ENCODE peak calls at places on chromosomes 11 and 22, in five cellular contexts. Y, D, L, Q and J are unnamed samples.
A peak's percentile ranks its signal among the peaks of the same experiment; 100 is the strongest.

GRCh38 chr11:36239636-36240035 is 49.6 kb downstream of the COMMD9 start:
- DNase-seq in Y (no peak), L (no peak), D (no peak), Q (no peak), J (no peak)

GRCh38 chr11:2990617-2991476 is 1.3 kb downstream of the NAP1L4 start:
- DNase-seq in D (no peak), Q (no peak), L (peak; percentile 77), Y (no peak), J (peak; percentile 27)

GRCh38 chr22:38129021-38129420 is 18.5 kb upstream of the BAIAP2L2 start:
- DNase-seq in Y (no peak), L (no peak), Q (no peak), D (no peak), J (no peak)

GRCh38 chr11:72012897-72013721 is 14.4 kb downstream of the IL18BP start:
- DNase-seq in Y (no peak), L (no peak), D (no peak), Q (no peak), J (no peak)

GRCh38 chr22:23245045-23245798 is 64.9 kb downstream of the BCR start:
- DNase-seq in D (no peak), Y (no peak), Q (no peak), L (no peak), J (no peak)

GRCh38 chr11:17343907-17344306 is 7.7 kb upstream of the NCR3LG1 start:
- DNase-seq in Q (no peak), Y (no peak), L (no peak), D (no peak), J (no peak)

GRCh38 chr11:111520565-111520964 is 6.0 kb downstream of the HOATZ start:
- DNase-seq in D (no peak), Y (no peak), Q (no peak), L (no peak), J (no peak)

GRCh38 chr11:130652671-130653335 is 204.4 kb downstream of the ADAMTS15 start:
- DNase-seq in Q (no peak), Y (peak; percentile 11), D (no peak), L (no peak), J (no peak)

GRCh38 chr11:114001416-114001815 is 26.5 kb downstream of the HTR3A start:
- DNase-seq in L (no peak), Q (no peak), D (no peak), Y (no peak), J (no peak)

GRCh38 chr11:39630365-39630764 is 1829.1 kb downstream of the LRRC4C start:
- DNase-seq in D (no peak), Y (no peak), Q (no peak), L (no peak), J (no peak)

GRCh38 chr22:18031670-18032454 is 7.5 kb upstream of the MICAL3 start:
- DNase-seq in D (no peak), Y (no peak), L (no peak), Q (no peak), J (no peak)

GRCh38 chr11:35845860-35846259 is 98.0 kb upstream of the LDLRAD3 start:
- DNase-seq in D (no peak), Q (no peak), Y (no peak), L (no peak), J (no peak)

GRCh38 chr11:104556606-104557301 is 341.5 kb downstream of the CASP12 start:
- DNase-seq in Y (no peak), D (no peak), L (no peak), Q (no peak), J (no peak)

GRCh38 chr11:16093889-16094653 is 262.3 kb downstream of the SOX6 start:
- DNase-seq in D (no peak), Y (no peak), L (peak; percentile 37), Q (no peak), J (no peak)

GRCh38 chr11:81870066-81870412 is 863.6 kb downstream of the FAM181B start:
- DNase-seq in D (no peak), Q (no peak), Y (no peak), L (no peak), J (no peak)

GRCh38 chr22:24061124-24061684 is 50.1 kb downstream of the CABIN1 start:
- DNase-seq in Q (no peak), Y (no peak), L (no peak), D (no peak), J (no peak)

GRCh38 chr11:129639300-129639699 is 176.3 kb upstream of the TMEM45B start:
- DNase-seq in L (peak; percentile 3), Q (no peak), D (no peak), Y (no peak), J (no peak)

GRCh38 chr22:43305806-43306205 is 37.4 kb downstream of the SCUBE1 start:
- DNase-seq in L (no peak), Q (no peak), D (no peak), Y (no peak), J (no peak)

GRCh38 chr22:45974498-45974897 is 2.5 kb downstream of the WNT7B start:
- DNase-seq in L (no peak), Q (no peak), Y (no peak), D (no peak), J (no peak)

GRCh38 chr11:116835042-116835772 is 2.2 kb downstream of the APOA1 start:
- DNase-seq in Q (no peak), Y (no peak), D (no peak), L (no peak), J (peak; percentile 14)

GRCh38 chr11:117107701-117108590 is 9.7 kb upstream of the SIK3 start:
- DNase-seq in Q (no peak), Y (no peak), D (no peak), L (no peak), J (no peak)

GRCh38 chr11:132220464-132220863 is 850.0 kb downstream of the NTM start:
- DNase-seq in Q (no peak), D (no peak), L (no peak), Y (no peak), J (no peak)

GRCh38 chr22:31345331-31346254 is 553 bp downstream of the PATZ1 start:
- DNase-seq in L (peak; percentile 70), D (no peak), Q (peak; percentile 39), Y (peak; percentile 91), J (peak; percentile 97)

GRCh38 chr11:32658639-32659406 is 75.2 kb downstream of the EIF3M start:
- DNase-seq in L (no peak), D (no peak), Y (no peak), Q (no peak), J (no peak)

GRCh38 chr11:19789840-19790710 is 77.4 kb downstream of the NAV2 start:
- DNase-seq in Y (no peak), Q (no peak), D (no peak), L (no peak), J (no peak)

GRCh38 chr11:76763573-76764348 is 19.4 kb upstream of the TSKU start:
- DNase-seq in L (no peak), Q (no peak), Y (no peak), D (no peak), J (no peak)

GRCh38 chr11:67098799-67099198 is 20.3 kb upstream of the KDM2A start:
- DNase-seq in Q (no peak), L (no peak), Y (no peak), D (no peak), J (no peak)

GRCh38 chr22:23574877-23575276 is 5.2 kb downstream of the IGLL1 start:
- DNase-seq in D (no peak), L (no peak), Y (no peak), Q (no peak), J (no peak)

GRCh38 chr11:57460756-57461749 is 725 bp downstream of the RTN4RL2 start:
- DNase-seq in L (no peak), Y (peak; percentile 80), D (no peak), Q (no peak), J (no peak)

GRCh38 chr11:11070976-11071375 is 213.1 kb upstream of the ZBED5 start:
- DNase-seq in D (no peak), L (no peak), Y (no peak), Q (no peak), J (no peak)

DNA sequence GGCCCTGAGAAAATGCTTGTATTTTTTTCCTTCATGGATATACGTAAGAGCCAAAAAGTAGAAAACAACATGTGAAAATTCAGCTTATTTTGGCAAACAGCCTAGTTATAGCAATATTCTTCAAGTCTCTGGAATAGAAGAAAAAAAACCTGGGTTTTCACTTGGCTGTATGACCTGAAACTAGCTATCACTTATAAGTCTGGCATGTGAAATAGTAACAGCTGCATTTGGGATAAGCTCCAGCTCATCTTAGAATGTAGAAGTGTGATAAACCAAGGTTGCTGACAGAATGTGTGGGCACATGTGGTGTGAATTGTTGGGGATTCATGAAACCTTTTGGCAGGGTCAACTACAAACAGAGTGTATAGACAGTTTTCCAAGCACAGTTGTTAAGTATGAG is 266.0 kb upstream of the CTSC start:
- DNase-seq in Q (no peak), D (no peak), L (no peak), Y (no peak), J (no peak)
- TF ChIP-seq SUZ12 in Q (no peak), D (no peak), L (no peak), Y (no peak), J (no peak)

GRCh38 chr11:93655581-93656255 is 5.8 kb upstream of the CEP295 start:
- DNase-seq in Q (no peak), D (no peak), Y (no peak), L (no peak), J (no peak)

GRCh38 chr11:93662177-93662575 is 694 bp downstream of the CEP295 start:
- DNase-seq in Q (no peak), Y (no peak), D (no peak), L (no peak), J (no peak)

GRCh38 chr11:93659216-93659615 is 2.3 kb upstream of the CEP295 start:
- DNase-seq in Y (no peak), D (no peak), Q (no peak), L (no peak), J (no peak)

GRCh38 chr11:93663021-93663420 is 1.5 kb downstream of the CEP295 start:
- DNase-seq in L (no peak), D (no peak), Y (no peak), Q (no peak), J (no peak)

GRCh38 chr11:93659841-93660240 is 1.6 kb upstream of the CEP295 start:
- DNase-seq in Q (no peak), Y (no peak), D (no peak), L (no peak), J (no peak)
- TF ChIP-seq SUZ12 in Q (no peak), Y (no peak), D (no peak), L (no peak), J (no peak)

DNA sequence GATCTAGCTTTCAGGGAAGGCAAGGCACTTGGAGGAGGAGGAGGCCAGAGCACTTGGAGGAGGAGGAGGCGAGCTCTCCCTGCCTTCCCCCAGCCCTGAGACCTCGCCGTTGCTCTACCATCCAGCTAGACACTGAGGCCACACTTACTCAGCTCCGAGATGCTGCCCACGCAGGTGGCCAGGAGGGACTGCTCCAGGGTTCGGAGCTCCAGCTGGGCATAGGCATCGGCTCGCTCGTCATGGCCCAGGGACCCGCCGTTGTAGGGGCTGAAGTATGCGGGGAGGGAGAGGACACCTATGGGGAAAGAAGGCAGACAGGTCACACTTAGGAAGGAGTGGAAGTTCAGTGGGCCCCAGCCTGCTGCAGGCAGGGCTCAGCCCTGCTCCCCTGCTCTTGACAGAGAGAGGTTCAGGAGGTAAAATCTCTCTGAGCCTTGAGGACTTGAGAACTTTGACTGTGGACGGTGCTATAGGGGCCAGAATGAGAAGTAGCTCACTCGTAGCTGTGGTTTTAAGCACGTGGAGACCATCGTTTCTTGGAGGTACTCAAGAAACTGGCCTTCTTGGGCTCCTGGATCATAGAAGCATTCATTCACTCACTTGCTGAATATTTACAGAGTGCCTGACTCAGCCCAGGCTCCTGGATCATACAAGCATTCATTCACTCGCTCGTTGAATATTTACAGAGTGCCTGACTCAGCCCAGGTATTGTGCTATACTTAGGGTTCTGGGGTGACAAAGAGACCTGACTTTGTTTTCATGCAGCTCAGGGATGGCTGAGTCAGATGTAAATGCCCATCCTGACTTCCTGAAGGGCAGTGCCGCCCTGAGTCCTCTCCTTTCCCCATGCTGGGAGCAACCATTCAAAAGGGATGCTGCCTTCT is 99.2 kb downstream of the NAT10 start:
- DNase-seq in Y (no peak), D (peak; percentile 56), L (peak; percentile 89), Q (no peak), J (no peak)
- TF ChIP-seq SUZ12 in Y (no peak), D (no peak), L (no peak), Q (no peak), J (no peak)

GRCh38 chr11:12841946-12842630 is 167.0 kb upstream of the RASSF10 start:
- DNase-seq in Y (no peak), D (no peak), Q (no peak), L (no peak), J (no peak)
- TF ChIP-seq SUZ12 in Y (no peak), D (no peak), Q (no peak), L (no peak), J (no peak)